ENCODE peak calls at places on chromosomes 7 and 10, in four cellular contexts. One of them, this sample, is unnamed.
A peak's percentile ranks its signal among the peaks of the same experiment; 100 is the strongest.

GRCh38 chr7:20229652-20230500 is 12.7 kb upstream of the MACC1 start:
- DNase-seq in H1: no peak
- DNase-seq in H9: no peak
- DNase-seq in IMR-90: peak; percentile 93
- DNase-seq in this sample: no peak

GRCh38 chr10:132296671-132297443 is 10.9 kb downstream of the STK32C start:
- DNase-seq in H9: peak; percentile 22
- DNase-seq in IMR-90: no peak
- DNase-seq in H1: no peak
- DNase-seq in this sample: no peak

GRCh38 chr10:11110499-11110898 is 92.8 kb downstream of the CELF2 start:
- DNase-seq in IMR-90: no peak
- DNase-seq in H9: no peak
- DNase-seq in H1: no peak
- DNase-seq in this sample: no peak

GRCh38 chr7:1446611-1447032 is 12.6 kb downstream of the MICALL2 start:
- DNase-seq in H1: no peak
- DNase-seq in IMR-90: no peak
- DNase-seq in H9: no peak
- DNase-seq in this sample: no peak

GRCh38 chr10:78336402-78336791 is 302.7 kb downstream of the RPS24 start:
- DNase-seq in H1: no peak
- DNase-seq in IMR-90: peak; percentile 97
- DNase-seq in H9: no peak
- DNase-seq in this sample: no peak

GRCh38 chr10:79018591-79019011 is 50.2 kb upstream of the ZMIZ1 start:
- DNase-seq in H9: no peak
- DNase-seq in IMR-90: peak; percentile 28
- DNase-seq in H1: no peak
- DNase-seq in this sample: no peak

GRCh38 chr7:137151056-137151731 is 192.3 kb downstream of the PTN start:
- DNase-seq in H9: no peak
- DNase-seq in H1: no peak
- DNase-seq in IMR-90: peak; percentile 94
- DNase-seq in this sample: peak; percentile 66

GRCh38 chr7:55345292-55345691 is 19.8 kb upstream of the LANCL2 start:
- DNase-seq in H9: peak; percentile 50
- DNase-seq in IMR-90: no peak
- DNase-seq in H1: no peak
- DNase-seq in this sample: no peak

GRCh38 chr7:96090756-96091155 is 231.1 kb downstream of the SLC25A13 start:
- DNase-seq in H1: no peak
- DNase-seq in H9: no peak
- DNase-seq in IMR-90: no peak
- DNase-seq in this sample: no peak

GRCh38 chr10:102113956-102114857 is 6.0 kb downstream of the LDB1 start:
- DNase-seq in IMR-90: no peak
- DNase-seq in H9: peak; percentile 38
- DNase-seq in H1: no peak
- DNase-seq in this sample: peak; percentile 72

GRCh38 chr10:72075184-72076115 is 12.9 kb downstream of the SPOCK2 start:
- DNase-seq in H1: no peak
- DNase-seq in IMR-90: no peak
- DNase-seq in H9: no peak
- DNase-seq in this sample: no peak
- H4K5ac ChIP-seq in H1: no peak overlapping the region
- H4K5ac ChIP-seq in IMR-90: no peak overlapping the region
- H4K5ac ChIP-seq in H9: no peak overlapping the region
- H4K5ac ChIP-seq in this sample: no peak overlapping the region

GRCh38 chr10:47047577-47048532 is 136.6 kb downstream of the PTPN20 start:
- DNase-seq in IMR-90: peak; percentile 77
- DNase-seq in H9: peak; percentile 78
- DNase-seq in H1: peak; percentile 34
- DNase-seq in this sample: peak; percentile 62
- H2BK15ac ChIP-seq in IMR-90: peak overlapping the region; percentile 52
- H2BK15ac ChIP-seq in H9: no peak overlapping the region
- H2BK15ac ChIP-seq in H1: no peak overlapping the region
- H2BK15ac ChIP-seq in this sample: no peak overlapping the region

DNA sequence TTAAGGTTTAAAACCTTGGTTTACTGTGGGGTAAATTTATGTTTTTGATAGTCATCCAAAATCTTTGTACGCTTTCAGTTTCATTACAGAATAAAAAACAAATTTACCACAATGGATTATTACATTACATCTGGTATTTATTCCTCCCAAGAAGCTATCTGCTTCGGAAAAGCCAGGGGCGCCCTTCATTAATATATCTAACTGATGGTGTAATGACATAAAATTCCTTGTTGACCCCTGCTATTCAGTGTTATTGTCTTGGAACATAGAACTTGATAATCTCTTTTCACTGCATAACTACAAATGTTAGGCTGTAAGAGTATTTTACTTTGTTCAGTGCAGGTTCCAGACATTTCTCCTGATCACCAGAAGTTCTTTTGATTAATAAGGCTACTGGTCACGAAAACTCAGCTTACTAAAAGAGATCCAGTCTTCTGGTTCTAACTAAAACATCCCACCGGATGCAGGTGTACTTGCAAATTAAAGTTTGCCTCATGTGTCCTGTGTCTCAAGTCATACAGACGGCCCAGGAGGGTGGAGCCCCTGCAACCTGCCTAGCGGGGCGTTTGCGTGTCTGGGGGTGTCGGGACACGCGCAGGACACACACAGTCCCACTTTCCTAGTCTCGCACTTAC is 570 bp upstream of the GLCCI1 start:
- DNase-seq in H9: no peak
- DNase-seq in IMR-90: no peak
- DNase-seq in H1: no peak
- DNase-seq in this sample: no peak
- H3K9ac ChIP-seq in H9: peak overlapping the region; percentile 41
- H3K9ac ChIP-seq in IMR-90: peak overlapping the region; percentile 52
- H3K9ac ChIP-seq in H1: peak overlapping the region; percentile 36
- H3K9ac ChIP-seq in this sample: peak overlapping the region; percentile 53

GRCh38 chr10:4127518-4128315 is 342.7 kb upstream of the KLF6 start:
- DNase-seq in H9: no peak
- DNase-seq in H1: no peak
- DNase-seq in IMR-90: no peak
- DNase-seq in this sample: peak; percentile 35
- H4K5ac ChIP-seq in H9: no peak overlapping the region
- H4K5ac ChIP-seq in H1: no peak overlapping the region
- H4K5ac ChIP-seq in IMR-90: no peak overlapping the region
- H4K5ac ChIP-seq in this sample: no peak overlapping the region

GRCh38 chr7:24978837-24979469 is 1.0 kb downstream of the OSBPL3 start:
- DNase-seq in H9: peak; percentile 66
- DNase-seq in IMR-90: no peak
- DNase-seq in H1: no peak
- DNase-seq in this sample: peak; percentile 56
- H2BK15ac ChIP-seq in H9: no peak overlapping the region
- H2BK15ac ChIP-seq in IMR-90: peak overlapping the region; percentile 43
- H2BK15ac ChIP-seq in H1: no peak overlapping the region
- H2BK15ac ChIP-seq in this sample: no peak overlapping the region

GRCh38 chr7:47354831-47355541 is 226.9 kb downstream of the TNS3 start:
- DNase-seq in IMR-90: no peak
- DNase-seq in H1: no peak
- DNase-seq in H9: no peak
- DNase-seq in this sample: no peak
- H3K9ac ChIP-seq in IMR-90: no peak overlapping the region
- H3K9ac ChIP-seq in H1: no peak overlapping the region
- H3K9ac ChIP-seq in H9: no peak overlapping the region
- H3K9ac ChIP-seq in this sample: no peak overlapping the region

This sample was measured in mesendoderm.